ENCODE peak calls at places on chromosomes 1 and 21, in four cellular contexts. A is AG09319; O is stimulated activated CD4-positive, alpha-beta T cell treated with anti-CD3 and anti-CD28 coated beads, Interleukin-15, amount 100 ng/mL, for 24 hours; G is NCI-H1092. B is an unnamed sample.

GRCh38 chr1:226364129-226364899 is 43.6 kb downstream of the PARP1 start:
- DNase-seq in A (no peak), O (no peak), G (no peak), B (no peak)

GRCh38 chr21:37407719-37408455 is 41.3 kb downstream of the DYRK1A start:
- DNase-seq in A (no peak), O (no peak), G (no peak), B (no peak)

GRCh38 chr1:110356379-110356778 is 17.2 kb downstream of the RBM15 start:
- DNase-seq in A (no peak), O (no peak), G (no peak), B (no peak)

GRCh38 chr21:26079376-26079775 is 91.2 kb downstream of the APP start:
- DNase-seq in A (no peak), O (no peak), G (no peak), B (no peak)

GRCh38 chr1:27934818-27935549 is at the start of gene SMPDL3B:
- DNase-seq in A (no peak), O (peak; percentile 35), G (no peak), B (no peak)

GRCh38 chr1:1230656-1231399 is 973 bp downstream of the SDF4 start:
- DNase-seq in A (peak; percentile 23), O (peak; percentile 46), G (no peak), B (no peak)

GRCh38 chr1:114764689-114765088 is 6.9 kb upstream of the CSDE1 start:
- DNase-seq in A (no peak), O (no peak), G (no peak), B (no peak)

GRCh38 chr1:22056043-22056442 is 3.5 kb downstream of the CDC42 start:
- DNase-seq in A (no peak), O (no peak), G (no peak), B (no peak)

GRCh38 chr1:177927021-177927596 is 42.7 kb downstream of the SEC16B start:
- DNase-seq in A (peak; percentile 46), O (no peak), G (no peak), B (no peak)

GRCh38 chr1:226809785-226810571 is 60.4 kb upstream of the PSEN2 start:
- DNase-seq in A (no peak), O (no peak), G (no peak), B (no peak)

B was measured in activated B cell treated with CpG ODN at 0.5 μM for 24 hours.